ENCODE peak calls at places on chromosomes 7 and 10, in five cellular contexts. R is NCI-H2029 treated with DMSO at 0.1 percent for 48 hours, E is mesothelial cell of epicardium, N is colonic mucosa, A is mammary epithelial cell. H is an unnamed sample.

GRCh38 chr7:95375591-95376294 is 20.4 kb downstream of the PON3 start:
- DNase-seq in R (no peak), E (no peak), N (no peak), A (no peak), H (no peak)

GRCh38 chr10:119502214-119502613 is 40.3 kb downstream of the RGS10 start:
- DNase-seq in R (no peak), E (no peak), N (no peak), A (no peak), H (no peak)

GRCh38 chr10:8102708-8103401 is 48.4 kb downstream of the GATA3 start:
- DNase-seq in R (no peak), E (no peak), N (no peak), A (no peak), H (no peak)

GRCh38 chr10:31028076-31028475 is 3.6 kb downstream of the ZNF438 start:
- DNase-seq in R (no peak), E (no peak), N (no peak), A (peak), H (no peak)

GRCh38 chr7:81603-82342 is 110.6 kb upstream of the FAM20C start:
- DNase-seq in R (no peak), E (no peak), N (no peak), A (peak), H (no peak)

GRCh38 chr10:131233611-131234258 is 77.8 kb downstream of the TCERG1L start:
- DNase-seq in R (no peak), E (no peak), N (no peak), A (no peak), H (no peak)

GRCh38 chr10:70603439-70603778 is 868 bp upstream of the PRF1 start:
- DNase-seq in R (no peak), E (no peak), N (no peak), A (no peak), H (no peak)

GRCh38 chr10:119608316-119609155 is 11.8 kb upstream of the TIAL1 start:
- DNase-seq in R (no peak), E (no peak), N (peak), A (peak), H (no peak)

GRCh38 chr10:103885617-103886016 is 30.2 kb upstream of the SH3PXD2A start:
- DNase-seq in R (no peak), E (no peak), N (no peak), A (no peak), H (no peak)

GRCh38 chr7:158856883-158857668 is 718 bp downstream of the DYNC2I1 start:
- DNase-seq in R (no peak), E (no peak), N (no peak), A (no peak), H (no peak)

GRCh38 chr10:42988517-42989395 is 88.1 kb upstream of the RET start:
- DNase-seq in R (no peak), E (no peak), N (peak), A (no peak), H (no peak)

GRCh38 chr10:93816123-93816747 is 58.5 kb downstream of the LGI1 start:
- DNase-seq in R (no peak), E (no peak), N (peak), A (peak), H (no peak)

GRCh38 chr10:819326-819725 is 112.2 kb downstream of the LARP4B start:
- DNase-seq in R (no peak), E (no peak), N (no peak), A (no peak), H (no peak)

GRCh38 chr7:148163246-148163645 is 427.3 kb upstream of the C7orf33 start:
- DNase-seq in R (peak), E (no peak), N (no peak), A (no peak), H (no peak)

GRCh38 chr7:105799006-105799405 is 77.4 kb downstream of the ATXN7L1 start:
- DNase-seq in R (no peak), E (no peak), N (no peak), A (no peak), H (no peak)

GRCh38 chr10:71220689-71221540 is 8.5 kb downstream of the UNC5B start:
- DNase-seq in R (no peak), E (no peak), N (no peak), A (no peak), H (no peak)

GRCh38 chr10:78313047-78313381 is 279.4 kb downstream of the RPS24 start:
- DNase-seq in R (no peak), E (no peak), N (no peak), A (no peak), H (no peak)

GRCh38 chr10:125442856-125443540 is 240.0 kb downstream of the TEX36 start:
- DNase-seq in R (no peak), E (no peak), N (no peak), A (no peak), H (no peak)

GRCh38 chr7:157018328-157018996 is 8.0 kb upstream of the MNX1 start:
- DNase-seq in R (no peak), E (no peak), N (no peak), A (no peak), H (no peak)

GRCh38 chr7:5599543-5600200 is 176.0 kb upstream of the TNRC18 start:
- DNase-seq in R (no peak), E (no peak), N (no peak), A (no peak), H (no peak)

GRCh38 chr7:30310674-30311362 is 26.4 kb downstream of the ZNRF2 start:
- DNase-seq in R (no peak), E (no peak), N (no peak), A (peak), H (no peak)

GRCh38 chr7:124713086-124713485 is 52.5 kb downstream of the GPR37 start:
- DNase-seq in R (no peak), E (no peak), N (no peak), A (no peak), H (no peak)

GRCh38 chr7:151851782-151852181 is 25.1 kb downstream of the PRKAG2 start:
- DNase-seq in R (no peak), E (no peak), N (peak), A (no peak), H (no peak)

GRCh38 chr7:139068543-139069399 is 32.9 kb upstream of the ZC3HAV1L start:
- DNase-seq in R (no peak), E (no peak), N (no peak), A (no peak), H (no peak)

GRCh38 chr10:35219292-35219691 is 92.6 kb downstream of the CREM start:
- DNase-seq in R (no peak), E (no peak), N (no peak), A (no peak), H (no peak)